ENCODE peak calls at places on chromosome 7, in five cellular contexts. R is CD8-positive, alpha-beta T cell; E is prostate gland; L is astrocyte; C is testis. D is an unnamed sample.
A peak's percentile ranks its signal among the peaks of the same experiment; 100 is the strongest.

GRCh38 chr7:139203992-139204391 is 27.0 kb upstream of the UBN2 start:
- DNase-seq in R (no peak), E (no peak), L (no peak), C (no peak), D (no peak)

GRCh38 chr7:100583132-100584045 is 2.5 kb downstream of the LRCH4 start:
- DNase-seq in R (peak; percentile 48), E (peak; percentile 35), L (no peak), C (peak; percentile 82), D (peak; percentile 95)

GRCh38 chr7:7550663-7551062 is 15.0 kb upstream of the COL28A1 start:
- DNase-seq in R (no peak), E (no peak), L (no peak), C (no peak), D (no peak)

GRCh38 chr7:90988523-90988922 is 275.7 kb upstream of the FZD1 start:
- DNase-seq in R (no peak), E (no peak), L (no peak), C (no peak), D (no peak)

GRCh38 chr7:84271550-84271949 is 77.0 kb upstream of the SEMA3A start:
- DNase-seq in R (no peak), E (no peak), L (no peak), C (no peak), D (no peak)

GRCh38 chr7:50206521-50207250 is 97.8 kb upstream of the IKZF1 start:
- DNase-seq in R (peak; percentile 66), E (no peak), L (no peak), C (no peak), D (no peak)

GRCh38 chr7:134902058-134902457 is 84.2 kb upstream of the AGBL3 start:
- DNase-seq in R (no peak), E (no peak), L (no peak), C (no peak), D (no peak)

GRCh38 chr7:30923774-30924413 is 12.2 kb downstream of the AQP1 start:
- DNase-seq in R (no peak), E (no peak), L (no peak), C (peak; percentile 3), D (no peak)

DNA sequence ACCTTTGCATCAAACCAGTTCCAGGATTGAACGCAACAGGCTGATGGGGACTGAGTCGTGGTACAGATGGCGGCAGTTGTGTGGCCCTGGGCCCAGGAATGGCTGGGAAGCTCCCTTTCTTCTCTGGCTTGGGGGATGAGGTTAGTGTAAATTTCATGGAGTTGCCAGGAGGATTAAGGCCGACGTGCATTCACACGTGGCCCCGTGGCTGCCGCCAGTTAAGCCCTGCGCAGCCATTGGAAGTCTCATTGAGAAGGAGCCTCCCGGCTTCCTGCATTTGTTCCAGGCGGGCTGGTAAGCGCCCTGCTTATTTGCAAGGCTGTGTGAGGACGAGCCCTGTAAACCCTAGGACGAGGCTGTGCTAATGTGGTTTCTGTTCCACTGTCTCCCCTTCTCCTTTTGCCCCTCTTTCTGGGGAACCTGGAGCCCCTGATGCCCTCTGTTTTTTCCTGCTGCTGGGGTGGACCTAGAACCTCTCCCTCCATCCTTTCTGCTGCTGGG is 174.7 kb upstream of the TNRC18 start:
- DNase-seq in R (no peak), E (no peak), L (peak; percentile 18), C (peak; percentile 45), D (no peak)
- H3K4me3 ChIP-seq in R (no peak overlapping the region), E (no peak overlapping the region), L (peak overlapping the region; percentile 35), C (no peak overlapping the region), D (no peak overlapping the region)

GRCh38 chr7:157299613-157300405 is 37.0 kb upstream of the DNAJB6 start:
- DNase-seq in R (no peak), E (no peak), L (no peak), C (no peak), D (no peak)
- H3K27ac ChIP-seq in R (no peak overlapping the region), E (no peak overlapping the region), L (no peak overlapping the region), C (no peak overlapping the region), D (no peak overlapping the region)

GRCh38 chr7:44964384-44964830 is 14.4 kb downstream of the MYO1G start:
- DNase-seq in R (no peak), E (no peak), L (no peak), C (no peak), D (no peak)
- TF ChIP-seq CTCF in R (no peak), E (no peak), L (peak; percentile 9), C (no peak), D (no peak)

DNA sequence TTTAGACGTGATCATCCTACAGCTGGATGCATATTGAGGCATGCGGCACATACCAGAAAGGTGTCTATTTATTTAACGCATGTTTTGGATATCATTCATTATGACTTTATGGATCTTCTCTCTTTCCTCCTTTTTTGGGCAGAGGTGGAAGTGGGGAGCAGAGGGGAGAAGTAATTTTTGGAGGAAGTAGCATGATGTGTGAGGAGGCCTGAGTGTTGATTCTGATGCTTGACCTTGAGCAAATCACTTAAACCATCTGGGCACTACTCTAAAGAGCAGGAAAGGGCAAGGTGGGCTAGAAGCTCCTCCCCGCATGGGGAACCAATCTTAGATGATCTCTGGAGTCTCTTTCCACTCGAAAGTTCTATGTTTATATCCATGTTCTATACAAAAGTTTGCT is 270.5 kb downstream of the TRIL start:
- DNase-seq in R (no peak), E (no peak), L (no peak), C (no peak), D (no peak)
- H3K4me3 ChIP-seq in R (no peak overlapping the region), E (no peak overlapping the region), L (peak overlapping the region; percentile 88), C (no peak overlapping the region), D (no peak overlapping the region)

GRCh38 chr7:140229101-140229525 is 52.3 kb upstream of the KDM7A start:
- DNase-seq in R (no peak), E (no peak), L (no peak), C (no peak), D (no peak)

GRCh38 chr7:140230862-140231778 is 54.3 kb upstream of the KDM7A start:
- DNase-seq in R (peak; percentile 25), E (peak; percentile 53), L (no peak), C (peak; percentile 59), D (peak; percentile 86)

GRCh38 chr7:140229591-140230516 is 53.1 kb upstream of the KDM7A start:
- DNase-seq in R (peak; percentile 55), E (no peak), L (no peak), C (no peak), D (peak; percentile 87)

GRCh38 chr7:140231779-140232491 is 55.2 kb upstream of the KDM7A start:
- DNase-seq in R (no peak), E (peak; percentile 79), L (no peak), C (no peak), D (peak; percentile 63)

DNA sequence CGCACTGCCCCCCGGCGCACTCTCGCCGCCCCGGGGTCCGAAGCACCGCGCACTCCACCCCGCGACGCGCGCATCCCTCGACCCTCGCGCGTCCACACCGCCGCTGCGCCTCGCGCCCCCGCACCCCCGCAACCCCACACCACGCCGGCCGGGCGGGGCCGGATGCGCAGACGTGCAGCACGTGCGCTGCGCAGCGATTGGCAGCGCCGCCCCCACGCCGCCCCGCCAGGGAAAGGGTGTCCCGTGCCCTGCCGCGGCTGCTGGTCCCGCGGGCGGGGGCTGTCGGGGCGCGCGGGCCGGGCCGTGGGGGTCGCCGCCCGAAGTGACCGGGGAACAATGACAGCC is 53.7 kb upstream of the KDM7A start:
- DNase-seq in R (peak; percentile 75), E (peak; percentile 26), L (no peak), C (peak; percentile 48), D (peak; percentile 78)
- H3K27ac ChIP-seq in R (peak overlapping the region; percentile 85), E (peak overlapping the region; percentile 83), L (no peak overlapping the region), C (no peak overlapping the region), D (peak overlapping the region; percentile 95)

DNA sequence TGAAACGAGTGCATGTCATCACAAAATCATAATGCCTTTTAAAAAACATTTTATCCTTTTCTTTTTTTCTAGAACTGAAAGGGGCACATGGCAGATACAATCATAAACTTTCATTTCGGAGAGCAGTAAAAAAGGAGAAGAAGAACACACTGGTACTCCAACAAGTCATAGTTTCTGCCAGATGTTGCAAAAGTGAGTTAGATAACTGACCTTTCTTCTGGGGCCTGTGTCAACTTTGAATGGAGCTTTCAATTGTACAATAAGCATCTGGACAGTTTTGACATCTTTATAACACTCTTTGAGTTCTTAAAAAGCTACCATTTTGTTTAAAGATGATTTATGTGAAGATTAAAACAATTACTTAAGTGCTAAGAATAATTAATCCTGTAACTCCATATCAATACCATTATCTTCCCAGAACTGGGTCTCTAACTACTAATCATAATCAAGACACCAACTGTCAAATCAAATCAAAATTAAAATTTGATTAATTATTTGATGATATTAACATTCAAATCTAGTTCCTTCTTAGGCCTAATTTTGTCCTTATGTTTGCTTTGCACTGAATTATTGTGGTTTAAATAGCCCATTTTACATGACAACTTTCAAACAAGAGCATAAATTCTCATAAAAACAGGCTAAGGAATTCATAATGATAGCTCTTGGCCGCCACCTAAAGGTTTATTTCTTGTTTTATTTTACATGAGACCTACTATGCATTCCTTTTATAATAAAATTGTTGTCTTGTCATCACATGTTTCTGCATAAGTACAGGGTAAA is 19.5 kb upstream of the ITGB8 start:
- DNase-seq in R (no peak), E (no peak), L (no peak), C (no peak), D (no peak)
- TF ChIP-seq CTCF in R (no peak), E (peak; percentile 46), L (peak; percentile 48), C (peak; percentile 12), D (peak; percentile 79)

GRCh38 chr7:117323585-117323876 is 673 bp upstream of the WNT2 start:
- DNase-seq in R (no peak), E (no peak), L (peak; percentile 48), C (no peak), D (no peak)

GRCh38 chr7:117323877-117324699 is 1.2 kb upstream of the WNT2 start:
- DNase-seq in R (no peak), E (no peak), L (peak; percentile 73), C (peak; percentile 34), D (no peak)

GRCh38 chr7:117324940-117325339 is 2.1 kb upstream of the WNT2 start:
- DNase-seq in R (no peak), E (no peak), L (peak; percentile 35), C (no peak), D (no peak)

GRCh38 chr7:117320523-117320922 is 2.3 kb downstream of the WNT2 start:
- DNase-seq in R (no peak), E (no peak), L (no peak), C (no peak), D (no peak)

GRCh38 chr7:117322741-117323584 is at the start of gene WNT2:
- DNase-seq in R (no peak), E (no peak), L (no peak), C (no peak), D (no peak)
- H3K4me3 ChIP-seq in R (no peak within 1 kb of the TSS), E (peak within 1 kb of the TSS; percentile 27), L (peak within 1 kb of the TSS; percentile 63), C (peak within 1 kb of the TSS; percentile 26), D (no peak within 1 kb of the TSS)

GRCh38 chr7:106166651-106167342 is 54.7 kb upstream of the SYPL1 start:
- DNase-seq in R (no peak), E (peak; percentile 57), L (peak; percentile 63), C (peak; percentile 70), D (peak; percentile 34)
- H3K27ac ChIP-seq in R (no peak overlapping the region), E (no peak overlapping the region), L (no peak overlapping the region), C (no peak overlapping the region), D (no peak overlapping the region)

GRCh38 chr7:36439624-36440023 is 50.0 kb downstream of the ANLN start:
- DNase-seq in R (no peak), E (no peak), L (peak; percentile 23), C (no peak), D (no peak)

GRCh38 chr7:36438211-36438610 is 48.5 kb downstream of the ANLN start:
- DNase-seq in R (no peak), E (no peak), L (no peak), C (no peak), D (no peak)

GRCh38 chr7:36440880-36441279 is 51.2 kb downstream of the ANLN start:
- DNase-seq in R (no peak), E (no peak), L (peak; percentile 13), C (no peak), D (no peak)

GRCh38 chr7:36441344-36442022 is 51.8 kb downstream of the ANLN start:
- DNase-seq in R (no peak), E (no peak), L (no peak), C (no peak), D (no peak)
- TF ChIP-seq CTCF in R (no peak), E (no peak), L (no peak), C (no peak), D (no peak)

D was measured in Peyer's patch.